ENCODE peak calls at places on chromosomes 11 and 22, in four cellular contexts. G is A549, S is K562, R is HepG2. N is an unnamed sample.

GRCh38 chr11:42465613-42466012 is 846.2 kb upstream of the API5 start:
- DNase-seq in G (no peak), R (no peak), S (no peak), N (no peak)

GRCh38 chr11:118529584-118530175 is 1.3 kb upstream of the TMEM25 start:
- DNase-seq in S (no peak), R (no peak), G (no peak), N (peak)

GRCh38 chr22:39183991-39184585 is 31.6 kb upstream of the CBX7 start:
- DNase-seq in G (peak), S (peak), R (peak), N (no peak)

GRCh38 chr11:48093795-48094642 is 113.7 kb downstream of the PTPRJ start:
- DNase-seq in S (no peak), G (no peak), R (peak), N (no peak)

GRCh38 chr11:60170566-60170965 is 12.3 kb downstream of the MS4A6A start:
- DNase-seq in R (no peak), G (no peak), S (no peak), N (no peak)

GRCh38 chr22:49977578-49977977 is 17.0 kb downstream of the PIM3 start:
- DNase-seq in G (no peak), S (no peak), R (no peak), N (no peak)

GRCh38 chr22:49323751-49324415 is 503.8 kb downstream of the BRD1 start:
- DNase-seq in S (no peak), R (no peak), G (no peak), N (no peak)

GRCh38 chr11:68689737-68690625 is 5.6 kb downstream of the GAL start:
- DNase-seq in G (no peak), S (no peak), R (no peak), N (no peak)

GRCh38 chr11:129191649-129192048 is 476 bp downstream of the ARHGAP32 start:
- DNase-seq in G (no peak), R (no peak), S (no peak), N (no peak)

GRCh38 chr11:78230161-78230877 is 41.6 kb downstream of the USP35 start:
- DNase-seq in R (no peak), G (no peak), S (peak), N (no peak)

GRCh38 chr11:330694-331314 is 10.1 kb upstream of the IFITM3 start:
- DNase-seq in S (no peak), G (no peak), R (no peak), N (no peak)

GRCh38 chr11:69209421-69209820 is 53.7 kb downstream of the SMIM38 start:
- DNase-seq in R (no peak), G (no peak), S (no peak), N (no peak)

GRCh38 chr11:27242591-27242990 is 120.4 kb downstream of the CCDC34 start:
- DNase-seq in G (no peak), S (peak), R (no peak), N (no peak)

GRCh38 chr11:92131289-92131890 is 93.2 kb upstream of the FAT3 start:
- DNase-seq in G (peak), R (no peak), S (no peak), N (no peak)

GRCh38 chr22:46224771-46225290 is 25.3 kb downstream of the CDPF1 start:
- DNase-seq in S (no peak), R (no peak), G (no peak), N (no peak)

GRCh38 chr22:46220921-46221320 is 29.2 kb downstream of the CDPF1 start:
- DNase-seq in S (no peak), G (no peak), R (no peak), N (no peak)

GRCh38 chr22:46226577-46226976 is 23.5 kb downstream of the CDPF1 start:
- DNase-seq in S (no peak), G (no peak), R (no peak), N (no peak)

GRCh38 chr22:46225631-46226030 is 24.5 kb downstream of the CDPF1 start:
- DNase-seq in G (no peak), R (no peak), S (no peak), N (no peak)

GRCh38 chr22:46224044-46224746 is 25.9 kb downstream of the CDPF1 start:
- DNase-seq in G (no peak), S (peak), R (no peak), N (no peak)
- TF ChIP-seq USF2 in G (no peak), S (no peak), R (no peak), N (no peak)

GRCh38 chr11:3709977-3710376 is 38.8 kb upstream of the CHRNA10 start:
- DNase-seq in S (no peak), R (no peak), G (no peak), N (no peak)
- TF ChIP-seq NR3C1 in S (no peak), R (no peak), G (no peak), N (no peak)

DNA sequence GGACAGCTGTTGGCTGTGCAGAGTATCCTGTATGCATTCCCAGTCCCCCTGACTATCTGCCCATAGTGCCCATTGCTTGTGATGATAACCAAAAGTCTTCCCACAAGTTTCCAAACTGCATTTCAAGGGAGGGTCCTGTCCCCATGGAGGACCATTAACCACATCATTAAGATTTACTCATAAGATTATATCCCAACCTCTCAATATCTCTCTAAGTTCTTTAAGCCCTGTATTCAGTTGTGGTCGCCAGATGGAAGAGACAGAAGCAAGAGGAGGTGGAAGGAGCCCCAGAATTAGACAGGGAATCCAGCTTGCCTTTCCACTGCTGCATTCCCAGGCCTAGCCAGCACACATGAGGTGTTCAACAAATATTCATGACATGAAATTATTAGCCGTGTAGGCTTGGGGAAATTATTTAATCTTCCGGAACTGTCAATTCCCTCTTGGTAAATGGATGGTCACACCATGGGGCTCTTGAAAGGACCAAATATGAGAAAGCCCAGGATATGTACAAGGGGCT is 42.6 kb upstream of the TIMP3 start:
- DNase-seq in R (no peak), S (no peak), G (no peak), N (no peak)
- TF ChIP-seq USF2 in R (no peak), S (no peak), G (no peak), N (no peak)

DNA sequence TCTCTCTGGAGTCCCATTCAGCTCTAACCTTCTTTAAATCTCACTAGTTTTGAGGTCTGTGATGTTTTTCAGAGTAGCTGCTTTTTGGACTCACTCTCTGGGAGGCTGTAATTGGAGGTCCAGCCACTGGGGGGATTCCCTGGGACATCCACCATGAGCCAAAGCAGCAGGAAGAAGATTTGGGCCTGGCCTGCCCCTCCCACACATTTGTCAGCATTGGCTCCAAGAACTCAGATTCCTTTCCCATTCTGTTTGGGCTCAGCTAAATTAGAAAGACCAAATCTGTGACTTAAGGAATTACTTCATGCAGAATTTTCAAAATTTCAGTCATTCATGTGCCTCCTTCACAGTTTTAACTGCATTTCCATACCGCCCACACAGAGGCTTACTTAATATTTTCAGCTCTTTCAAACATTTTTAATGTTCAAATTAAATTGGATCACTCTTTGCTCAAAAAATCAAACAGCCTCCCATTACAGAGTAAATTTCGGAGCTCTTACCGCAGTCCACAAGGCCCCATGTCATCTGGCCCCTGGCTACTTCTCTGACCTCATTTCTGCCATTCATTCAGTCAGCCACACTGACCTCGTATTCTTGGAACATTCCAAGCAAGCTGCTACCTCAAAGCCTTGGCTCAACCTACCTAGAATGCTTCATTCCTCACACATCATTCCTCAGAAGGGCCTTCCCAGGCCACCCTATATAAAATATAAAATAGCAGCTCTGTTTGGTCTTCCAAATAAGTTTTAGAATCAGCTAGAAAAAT is 54.5 kb upstream of the RRAS2 start:
- DNase-seq in S (peak), R (no peak), G (peak), N (peak)
- TF ChIP-seq NR3C1 in S (no peak), R (no peak), G (no peak), N (no peak)

GRCh38 chr11:62905286-62905685 is 15.9 kb downstream of the CHRM1 start:
- DNase-seq in S (no peak), R (no peak), G (no peak), N (no peak)
- TF ChIP-seq USF2 in S (no peak), R (no peak), G (no peak), N (no peak)

GRCh38 chr22:30868663-30869385 is 99.8 kb downstream of the MORC2 start:
- DNase-seq in G (no peak), R (no peak), S (no peak), N (no peak)
- TF ChIP-seq NR3C1 in G (no peak), R (no peak), S (no peak), N (no peak)

DNA sequence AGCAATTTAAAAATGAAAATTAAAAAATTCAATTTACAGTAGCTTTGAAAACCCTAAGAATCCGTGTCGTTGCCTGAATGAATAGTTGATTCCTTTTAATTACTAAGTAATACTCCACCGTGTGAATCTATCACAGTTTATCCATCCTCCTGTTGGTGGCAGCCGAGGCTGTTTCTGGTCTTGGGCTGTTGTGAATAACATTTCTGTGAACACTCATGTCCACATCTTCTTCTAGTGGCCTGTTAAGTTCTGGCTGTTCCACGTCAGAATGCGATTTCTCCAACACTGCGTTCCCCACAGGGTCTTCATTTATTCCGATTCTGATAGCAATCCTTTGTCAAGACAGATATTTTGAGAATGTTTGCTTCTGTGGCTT is 223.0 kb downstream of the TBC1D22A start:
- DNase-seq in R (no peak), S (no peak), G (no peak), N (no peak)
- TF ChIP-seq USF2 in R (no peak), S (no peak), G (no peak), N (no peak)

GRCh38 chr11:112525270-112525669 is 264.6 kb upstream of the PLET1 start:
- DNase-seq in R (no peak), G (no peak), S (no peak), N (no peak)

GRCh38 chr11:112525844-112526590 is 265.4 kb upstream of the PLET1 start:
- DNase-seq in R (no peak), G (no peak), S (no peak), N (no peak)

GRCh38 chr11:112523917-112524316 is 263.3 kb upstream of the PLET1 start:
- DNase-seq in G (no peak), S (no peak), R (no peak), N (no peak)

GRCh38 chr11:112524808-112525207 is 264.1 kb upstream of the PLET1 start:
- DNase-seq in S (no peak), R (no peak), G (no peak), N (no peak)

GRCh38 chr11:112523477-112523876 is 262.8 kb upstream of the PLET1 start:
- DNase-seq in S (no peak), G (no peak), R (no peak), N (peak)
- TF ChIP-seq NR3C1 in S (no peak), G (no peak), R (no peak), N (no peak)

GRCh38 chr22:36913431-36914382 is at the start of gene CSF2RB:
- DNase-seq in G (no peak), S (peak), R (no peak), N (no peak)
- TF ChIP-seq USF2 in G (no peak), S (peak), R (no peak), N (no peak)

N was measured in WTC11.